ENCODE peak calls at places on chromosomes 11 and 22, in nine cellular contexts. A is mesendoderm; Q is stimulated activated CD4-positive, alpha-beta T cell treated with anti-CD3 and anti-CD28 coated beads, Interleukin-12 subunit alpha, Interleukin-12 subunit beta, amount 100 ng/mL, for 4 hours; F is Calu3; O is uterus; Z is GM23248; I is NCI-H226; L is HS-27A; M is GM04503. Y is an unnamed sample.

GRCh38 chr11:118621898-118622375 is 14.5 kb downstream of the PHLDB1 start:
- DNase-seq in A (no peak), Z (no peak), F (no peak), O (no peak), M (no peak), I (no peak), Q (no peak), L (no peak), Y (no peak)

GRCh38 chr11:96341237-96342130 is 1.5 kb downstream of the MAML2 start:
- DNase-seq in M (no peak), L (no peak), O (peak), F (peak), Z (peak), A (no peak), I (peak), Q (peak), Y (peak)

GRCh38 chr22:44313385-44314006 is 745 bp upstream of the SHISAL1 start:
- DNase-seq in Q (no peak), I (no peak), L (no peak), M (no peak), F (no peak), O (peak), Z (no peak), A (no peak), Y (no peak)

GRCh38 chr11:126334665-126335462 is 20.6 kb upstream of the ST3GAL4 start:
- DNase-seq in L (no peak), Z (peak), O (no peak), M (no peak), A (no peak), F (no peak), I (no peak), Q (no peak), Y (no peak)

GRCh38 chr11:43576834-43577521 is 103.6 kb upstream of the HSD17B12 start:
- DNase-seq in O (no peak), L (no peak), M (no peak), Q (no peak), A (peak), F (peak), I (peak), Z (peak), Y (peak)

GRCh38 chr11:73141309-73142127 is 600 bp downstream of the FCHSD2 start:
- DNase-seq in M (no peak), L (peak), A (peak), I (peak), Q (peak), Z (peak), O (peak), F (peak), Y (peak)

GRCh38 chr11:135075740-135076139 is 663.7 kb upstream of the B3GAT1 start:
- DNase-seq in L (no peak), A (peak), M (no peak), Q (peak), O (peak), I (no peak), Z (peak), F (peak), Y (peak)

GRCh38 chr11:10318527-10318802 is 13.6 kb downstream of the ADM start:
- DNase-seq in L (no peak), M (no peak), Q (no peak), I (no peak), F (no peak), O (no peak), A (no peak), Z (no peak), Y (no peak)

GRCh38 chr22:43616645-43617044 is 195.5 kb downstream of the EFCAB6 start:
- DNase-seq in F (peak), Z (no peak), O (no peak), A (no peak), L (no peak), M (no peak), Q (no peak), I (no peak), Y (no peak)

GRCh38 chr22:33451851-33452469 is 393.8 kb upstream of the SYN3 start:
- DNase-seq in A (no peak), L (no peak), F (no peak), M (no peak), O (no peak), Q (no peak), I (no peak), Z (no peak), Y (no peak)

GRCh38 chr11:64874841-64875240 is 3.6 kb downstream of the EHD1 start:
- DNase-seq in Q (no peak), O (no peak), L (no peak), I (no peak), M (no peak), Z (no peak), F (no peak), A (no peak), Y (no peak)

GRCh38 chr11:1672613-1673400 is 24.2 kb upstream of the KRTAP5-6 start:
- DNase-seq in Z (no peak), M (no peak), Q (no peak), I (no peak), L (no peak), O (no peak), F (no peak), A (no peak), Y (no peak)

GRCh38 chr22:39244073-39244495 is 698 bp downstream of the PDGFB start:
- DNase-seq in L (no peak), M (no peak), I (no peak), Z (peak), A (no peak), O (no peak), Q (no peak), F (no peak), Y (no peak)

GRCh38 chr11:2298795-2299747 is 2.6 kb downstream of the C11orf21 start:
- DNase-seq in O (no peak), F (peak), Q (no peak), Z (no peak), I (no peak), A (peak), L (no peak), M (no peak), Y (peak)

GRCh38 chr22:43570531-43571144 is 158.8 kb downstream of the MPPED1 start:
- DNase-seq in Q (no peak), M (no peak), A (peak), Z (no peak), F (no peak), O (no peak), I (no peak), L (no peak), Y (no peak)

GRCh38 chr11:119249671-119250010 is 43.5 kb downstream of the CBL start:
- DNase-seq in A (no peak), L (no peak), M (no peak), Q (no peak), O (no peak), I (peak), Z (no peak), F (peak), Y (no peak)

GRCh38 chr11:111729441-111729840 is 36.7 kb downstream of the PPP2R1B start:
- DNase-seq in F (no peak), I (no peak), A (no peak), Q (no peak), M (no peak), L (no peak), Z (no peak), O (no peak), Y (no peak)

GRCh38 chr11:116466231-116466630 is 306.6 kb downstream of the BUD13 start:
- DNase-seq in Q (no peak), F (no peak), Z (no peak), O (no peak), A (no peak), I (no peak), L (no peak), M (no peak), Y (no peak)

GRCh38 chr22:23553438-23553837 is 26.7 kb downstream of the IGLL1 start:
- DNase-seq in L (no peak), Q (no peak), M (no peak), A (no peak), F (no peak), Z (no peak), O (no peak), I (no peak), Y (no peak)

GRCh38 chr11:90468923-90469322 is 246.1 kb upstream of the CHORDC1 start:
- DNase-seq in O (no peak), I (peak), M (no peak), F (peak), Z (peak), A (no peak), L (peak), Q (no peak), Y (no peak)

GRCh38 chr22:39800790-39801540 is 92.6 kb downstream of the ENTHD1 start:
- DNase-seq in A (peak), L (no peak), O (no peak), M (no peak), Q (no peak), Z (no peak), F (no peak), I (no peak), Y (no peak)

GRCh38 chr11:122405788-122406341 is 249.7 kb upstream of the UBASH3B start:
- DNase-seq in L (no peak), A (no peak), Z (peak), Q (no peak), M (no peak), I (peak), F (no peak), O (no peak), Y (no peak)

GRCh38 chr11:128517457-128518230 is 69.7 kb downstream of the ETS1 start:
- DNase-seq in Z (peak), L (no peak), I (peak), A (no peak), O (no peak), Q (no peak), F (no peak), M (no peak), Y (no peak)

GRCh38 chr22:18085188-18085587 is 7.4 kb downstream of the PEX26 start:
- DNase-seq in A (no peak), Q (no peak), I (peak), F (no peak), O (no peak), M (no peak), L (no peak), Z (peak), Y (no peak)

GRCh38 chr11:6724013-6724412 is 40.9 kb upstream of the MRPL17 start:
- DNase-seq in M (no peak), O (no peak), F (no peak), Q (no peak), A (no peak), L (no peak), I (no peak), Z (no peak), Y (no peak)

GRCh38 chr11:36009469-36009868 is 65.6 kb downstream of the LDLRAD3 start:
- DNase-seq in M (no peak), Q (no peak), Z (peak), F (no peak), I (peak), L (peak), A (no peak), O (no peak), Y (no peak)

GRCh38 chr11:121416909-121417567 is 35.1 kb upstream of the SORL1 start:
- DNase-seq in F (peak), L (peak), I (peak), Q (peak), A (no peak), O (peak), Z (peak), M (peak), Y (peak)

GRCh38 chr11:43953521-43953920 is 11.1 kb downstream of the C11orf96 start:
- DNase-seq in M (no peak), I (no peak), Z (no peak), A (no peak), L (no peak), F (no peak), O (no peak), Q (no peak), Y (no peak)

GRCh38 chr22:27274770-27275449 is 526.6 kb downstream of the MN1 start:
- DNase-seq in I (no peak), M (no peak), L (no peak), Z (peak), A (no peak), F (no peak), O (no peak), Q (no peak), Y (no peak)